ENCODE peak calls at places on chromosomes 16 and 17, in four cellular contexts. G is sigmoid colon, L is stomach, K is Peyer's patch. C is an unnamed sample. For H3K4me1, the result is how much of the 10 kb centered on the place peaks cover.

GRCh38 chr17:39929657-39930407 is 2.3 kb downstream of the LRRC3C start:
- DNase-seq in L (no peak), G (no peak), K (no peak), C (no peak)

GRCh38 chr16:11016524-11016988 is 72.2 kb downstream of the CLEC16A start:
- DNase-seq in L (no peak), K (no peak), G (no peak), C (no peak)

GRCh38 chr17:76824103-76824502 is 44.1 kb upstream of the MGAT5B start:
- DNase-seq in G (no peak), K (no peak), L (no peak), C (no peak)

GRCh38 chr16:12291989-12292759 is 315.6 kb downstream of the SNX29 start:
- DNase-seq in K (no peak), L (no peak), G (no peak), C (no peak)

GRCh38 chr16:56357765-56358322 is 67.5 kb downstream of the AMFR start:
- DNase-seq in L (peak), K (peak), G (peak), C (no peak)

GRCh38 chr16:81189100-81189664 is 49.3 kb upstream of the BCO1 start:
- DNase-seq in G (peak), K (peak), L (peak), C (no peak)

GRCh38 chr16:28261916-28262315 is 30.4 kb upstream of the SBK1 start:
- DNase-seq in L (no peak), G (no peak), K (no peak), C (no peak)

GRCh38 chr17:57553991-57554825 is 190.9 kb downstream of the CCDC182 start:
- DNase-seq in L (no peak), G (no peak), K (no peak), C (no peak)

GRCh38 chr16:87675111-87675510 is 72.8 kb downstream of the JPH3 start:
- DNase-seq in G (no peak), L (no peak), K (no peak), C (no peak)

GRCh38 chr16:85037050-85037410 is 9.4 kb downstream of the KIAA0513 start:
- DNase-seq in G (peak), L (no peak), K (no peak), C (no peak)

GRCh38 chr16:21161211-21161610 is 2.7 kb downstream of the LDAF1 start:
- DNase-seq in K (no peak), L (no peak), G (no peak), C (no peak)

GRCh38 chr16:13171313-13171712 is 269.9 kb downstream of the SHISA9 start:
- DNase-seq in L (no peak), K (no peak), G (no peak), C (no peak)

GRCh38 chr16:11278681-11279628 is 2.2 kb downstream of the PRM1 start:
- DNase-seq in L (no peak), G (no peak), K (no peak), C (no peak)

GRCh38 chr16:54546481-54546880 is 259.9 kb upstream of the IRX3 start:
- DNase-seq in K (no peak), L (no peak), G (no peak), C (no peak)

GRCh38 chr17:48457080-48457836 is 27.2 kb upstream of the SKAP1 start:
- DNase-seq in K (peak), G (peak), L (peak), C (peak)

GRCh38 chr17:17376362-17376761 is 73.2 kb downstream of the NT5M start:
- DNase-seq in G (no peak), K (no peak), L (no peak), C (no peak)

GRCh38 chr16:31168848-31169247 is 11.1 kb upstream of the FUS start:
- DNase-seq in L (no peak), G (no peak), K (no peak), C (no peak)

GRCh38 chr16:12459993-12460392 is 343.7 kb downstream of the CPPED1 start:
- DNase-seq in L (no peak), G (no peak), K (no peak), C (no peak)

GRCh38 chr16:10613771-10614485 is 33.5 kb upstream of the EMP2 start:
- DNase-seq in K (no peak), G (no peak), L (no peak), C (no peak)

GRCh38 chr17:61260061-61260797 is 139.4 kb upstream of the TBX2 start:
- DNase-seq in G (no peak), L (no peak), K (no peak), C (no peak)

GRCh38 chr17:40915199-40915661 is 22.2 kb downstream of the KRT23 start:
- DNase-seq in L (no peak), G (no peak), K (no peak), C (no peak)

GRCh38 chr16:12320298-12320706 is 343.8 kb downstream of the SNX29 start:
- DNase-seq in L (no peak), K (no peak), G (no peak), C (no peak)

GRCh38 chr17:66431910-66432309 is 129.5 kb downstream of the PRKCA start:
- DNase-seq in L (no peak), K (peak), G (no peak), C (no peak)

GRCh38 chr16:30521873-30522641 is 4.3 kb downstream of the ZNF768 start:
- DNase-seq in K (peak), G (no peak), L (no peak), C (no peak)

GRCh38 chr17:57666198-57666870 is 78.8 kb downstream of the CCDC182 start:
- DNase-seq in G (peak), L (no peak), K (no peak), C (no peak)

GRCh38 chr17:38554430-38555350 is 51.1 kb downstream of the SRCIN1 start:
- DNase-seq in L (no peak), K (no peak), G (no peak), C (no peak)

GRCh38 chr17:19558946-19559345 is 25.3 kb downstream of the SLC47A1 start:
- DNase-seq in K (no peak), G (no peak), L (no peak), C (no peak)

GRCh38 chr16:82954224-82954929 is 327.6 kb downstream of the CDH13 start:
- DNase-seq in K (no peak), G (no peak), L (no peak), C (no peak)

GRCh38 chr17:65559802-65560627 is 1.4 kb downstream of the AXIN2 start:
- DNase-seq in G (no peak), L (peak), K (no peak), C (peak)

GRCh38 chr16:69334696-69335095 is 4.3 kb upstream of the PDF start:
- DNase-seq in L (no peak), K (no peak), G (no peak), C (no peak)

GRCh38 chr17:79990051-79990592 is 45.5 kb downstream of the TBC1D16 start:
- DNase-seq in L (no peak), G (no peak), K (peak), C (peak)

GRCh38 chr17:44216674-44217073 is 2.8 kb downstream of the UBTF start:
- DNase-seq in G (no peak), K (no peak), L (no peak), C (no peak)

GRCh38 chr17:60463157-60463820 is 41.0 kb downstream of the CHCT1 start:
- DNase-seq in L (no peak), K (no peak), G (no peak), C (no peak)

GRCh38 chr17:29241015-29241963 is 5.4 kb upstream of the CRYBA1 start:
- DNase-seq in K (no peak), G (no peak), L (no peak), C (peak)

GRCh38 chr16:85296859-85297698 is 184.8 kb upstream of the CIBAR2 start:
- DNase-seq in L (peak), K (peak), G (no peak), C (peak)

GRCh38 chr16:56300901-56301351 is 109.6 kb downstream of the GNAO1 start:
- DNase-seq in L (no peak), K (no peak), G (no peak), C (no peak)

GRCh38 chr17:38674013-38674748 is 576 bp downstream of the EPOP start:
- DNase-seq in L (peak), G (no peak), K (peak), C (peak)

GRCh38 chr16:57319646-57320045 is 35.2 kb upstream of the PLLP start:
- DNase-seq in L (no peak), G (no peak), K (no peak), C (no peak)

DNA sequence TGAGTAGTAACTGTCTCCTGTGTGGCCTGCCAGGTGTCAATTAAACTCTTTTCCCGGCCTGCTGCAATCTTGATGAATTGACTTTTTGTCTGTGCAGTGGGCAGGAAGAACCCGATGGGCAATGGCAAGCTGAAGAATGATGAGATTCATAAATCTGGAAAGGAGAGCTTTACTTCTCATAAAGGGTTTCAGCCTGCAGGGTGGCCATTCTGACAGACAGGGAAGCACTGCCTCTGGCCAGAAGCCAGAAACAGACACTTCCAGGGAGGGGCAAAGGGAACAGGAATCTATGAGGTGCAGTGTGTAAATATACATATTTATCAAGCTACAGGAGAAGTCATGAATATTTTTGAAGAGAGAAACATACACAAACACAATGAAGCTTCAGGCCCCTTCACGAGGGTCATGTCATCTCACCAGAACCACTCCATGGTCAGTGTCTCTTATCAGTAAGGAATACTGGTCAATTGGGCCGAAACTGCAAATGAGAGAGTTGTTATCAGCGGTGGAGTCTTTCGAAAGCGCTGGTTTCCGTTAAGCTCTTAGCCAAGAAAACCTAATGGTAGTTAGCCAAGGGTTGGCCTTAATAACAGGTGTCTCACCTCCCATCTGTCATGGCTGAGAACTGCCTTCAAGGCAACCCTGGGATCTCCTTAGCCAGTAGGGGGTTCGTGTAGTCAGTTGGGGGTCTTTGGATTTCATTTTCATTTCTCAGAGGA is 1.3 kb upstream of the NARF start:
- DNase-seq in L (no peak), K (no peak), G (no peak), C (peak)
- H3K4me1 ChIP-seq in L (under half), K (under half), G (under half), C (under half)

DNA sequence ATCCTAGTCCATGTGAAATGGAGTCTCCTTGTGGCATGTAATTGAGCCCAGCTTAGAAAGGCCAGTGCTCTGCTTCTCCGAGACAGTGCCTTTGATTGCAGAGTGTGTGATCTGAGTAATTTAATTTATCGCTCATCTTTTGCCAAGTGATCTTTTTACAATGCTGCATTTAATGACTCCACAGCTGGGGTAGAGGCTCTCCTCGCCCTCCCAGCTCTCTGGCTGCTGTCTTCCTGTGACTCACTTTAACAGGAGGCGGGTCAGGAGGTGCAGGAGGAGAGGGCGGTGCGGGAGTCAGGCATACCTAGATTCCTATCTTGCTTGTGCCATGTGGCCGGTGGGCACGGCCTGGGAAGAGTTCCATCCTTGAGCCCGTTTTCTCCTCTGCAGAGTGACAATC is 113.4 kb upstream of the FOXF1 start:
- DNase-seq in L (no peak), G (peak), K (no peak), C (no peak)
- TF ChIP-seq POLR2A in L (no peak), G (no peak), K (no peak), C (no peak)

GRCh38 chr16:78501744-78502143 is 402.3 kb downstream of the WWOX start:
- DNase-seq in G (no peak), K (no peak), L (no peak), C (no peak)

GRCh38 chr16:78504391-78504945 is 405.0 kb downstream of the WWOX start:
- DNase-seq in K (peak), G (peak), L (peak), C (no peak)

GRCh38 chr16:78500659-78501226 is 401.3 kb downstream of the WWOX start:
- DNase-seq in G (no peak), L (no peak), K (no peak), C (no peak)

GRCh38 chr16:78505544-78506371 is 406.3 kb downstream of the WWOX start:
- DNase-seq in G (peak), L (peak), K (peak), C (peak)

DNA sequence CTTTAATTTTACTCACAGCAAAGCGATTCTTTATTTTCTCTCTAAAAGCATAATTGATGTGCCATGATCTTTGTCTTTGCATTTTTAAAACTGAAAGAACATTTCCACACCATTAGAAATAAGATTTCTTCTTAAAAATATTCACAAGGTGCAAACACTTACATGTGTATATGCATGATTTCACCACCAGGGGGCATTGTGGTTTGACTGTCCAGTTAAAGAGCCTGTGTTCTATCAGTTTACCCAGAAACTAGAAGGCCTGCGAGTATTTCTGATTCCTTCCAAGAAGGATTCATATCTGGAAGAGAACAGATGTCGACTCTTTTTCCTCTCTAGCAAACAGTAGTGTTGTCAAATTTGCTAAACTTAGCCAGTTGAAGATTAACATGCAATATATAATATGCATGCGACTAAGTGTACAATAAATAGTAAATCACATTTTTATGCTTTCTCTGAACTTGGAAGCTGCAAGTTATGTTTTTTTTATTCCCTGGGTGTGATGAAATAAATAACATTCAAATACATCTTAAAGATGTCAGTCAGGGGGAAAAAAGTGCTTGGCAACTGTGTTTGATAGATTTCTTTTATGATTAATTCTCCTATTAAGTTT is 404.2 kb downstream of the WWOX start:
- DNase-seq in K (peak), L (peak), G (peak), C (no peak)
- H3K4me1 ChIP-seq in K (under half), L (under half), G (under half), C (under half)

GRCh38 chr17:82035956-82036633 is 1.4 kb downstream of the DCXR start:
- DNase-seq in L (no peak), G (no peak), K (no peak), C (no peak)
- TF ChIP-seq POLR2A in L (no peak), G (no peak), K (no peak), C (no peak)

GRCh38 chr16:89562027-89562599 is 1.6 kb downstream of the RPL13 start:
- DNase-seq in G (no peak), K (no peak), L (peak), C (no peak)
- H3K4me1 ChIP-seq in G (under half), K (under half), L (half or more), C (under half)

DNA sequence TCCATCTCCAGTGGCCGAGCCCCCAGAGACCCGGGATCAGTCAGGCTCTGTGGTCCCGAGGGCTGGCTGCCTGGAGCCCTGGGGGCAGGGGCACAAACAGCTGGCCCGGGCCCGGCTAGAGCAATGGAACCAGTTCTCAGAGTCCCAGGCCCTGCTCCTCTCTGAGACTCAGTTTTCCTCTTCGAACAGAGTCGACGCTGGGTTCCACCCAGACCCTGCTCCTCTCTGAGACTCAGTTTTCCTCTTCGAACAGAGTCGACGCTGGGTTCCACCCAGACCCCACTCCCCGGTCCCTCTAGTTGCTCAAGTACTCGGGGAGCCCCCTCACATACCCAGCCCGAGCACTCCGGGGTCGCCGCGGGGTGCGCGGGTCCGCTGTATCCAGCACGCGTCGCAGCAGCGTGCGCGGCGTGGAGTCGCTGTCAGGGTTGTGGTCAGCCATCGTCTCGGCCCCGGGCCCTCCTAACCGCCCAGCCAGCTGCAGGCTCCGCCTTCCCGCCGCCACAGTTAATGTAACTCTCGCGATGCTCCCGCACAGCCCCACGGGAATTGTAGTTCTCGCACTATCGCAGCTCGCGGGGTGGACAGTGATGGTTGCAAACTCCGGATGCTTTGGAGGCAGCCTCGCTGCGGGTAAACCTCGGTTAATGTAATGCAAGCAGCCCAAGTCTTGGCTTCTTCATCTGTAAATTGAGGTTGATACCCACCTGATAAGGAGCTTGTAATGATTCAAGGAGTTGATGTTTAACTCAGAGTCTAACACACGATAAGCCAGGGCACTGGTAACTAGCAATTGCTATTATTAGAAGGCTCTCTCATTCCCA is 8.5 kb upstream of the THAP11 start:
- DNase-seq in L (peak), K (peak), G (peak), C (peak)
- TF ChIP-seq POLR2A in L (peak), K (peak), G (peak), C (peak)

GRCh38 chr16:68288252-68288650 is 22.5 kb downstream of the SLC7A6OS start:
- DNase-seq in G (no peak), L (no peak), K (no peak), C (no peak)
- H3K4me1 ChIP-seq in G (under half), L (under half), K (under half), C (under half)

C was measured in right lobe of liver.